ENCODE peak calls at places on chromosome 2, in four cellular contexts. B is psoas muscle, N is fibroblast of pulmonary artery, T is kidney epithelial cell. V is an unnamed sample.

GRCh38 chr2:228777855-228778355 is 493.2 kb downstream of the PID1 start:
- DNase-seq in N (no peak), T (no peak), B (no peak), V (no peak)

GRCh38 chr2:118112771-118113334 is 24.6 kb downstream of the INSIG2 start:
- DNase-seq in N (peak; percentile 64), T (peak; percentile 87), B (no peak), V (no peak)

GRCh38 chr2:105517814-105518705 is 119.2 kb upstream of the FHL2 start:
- DNase-seq in N (peak; percentile 60), B (peak; percentile 61), T (no peak), V (peak; percentile 30)

GRCh38 chr2:180925700-180926099 is 54.7 kb upstream of the UBE2E3 start:
- DNase-seq in N (no peak), T (no peak), B (no peak), V (no peak)

GRCh38 chr2:24454258-24454657 is 36.8 kb upstream of the NCOA1 start:
- DNase-seq in B (no peak), N (peak; percentile 59), T (no peak), V (no peak)

GRCh38 chr2:80454628-80455027 is 150.1 kb upstream of the LRRTM1 start:
- DNase-seq in B (peak; percentile 14), T (no peak), N (no peak), V (no peak)

GRCh38 chr2:64750817-64751285 is 97.1 kb upstream of the SERTAD2 start:
- DNase-seq in B (peak; percentile 100), T (peak; percentile 97), N (peak; percentile 100), V (peak; percentile 98)

GRCh38 chr2:12202702-12203101 is 456.3 kb downstream of the LPIN1 start:
- DNase-seq in T (no peak), B (no peak), N (peak; percentile 71), V (no peak)

GRCh38 chr2:10278029-10278762 is 24.5 kb upstream of the HPCAL1 start:
- DNase-seq in T (no peak), B (peak; percentile 75), N (peak; percentile 42), V (no peak)

GRCh38 chr2:238130696-238131628 is 7.5 kb upstream of the KLHL30 start:
- DNase-seq in B (peak; percentile 9), T (no peak), N (no peak), V (no peak)

GRCh38 chr2:189613077-189613636 is 32.6 kb upstream of the SLC40A1 start:
- DNase-seq in N (peak; percentile 98), B (no peak), T (peak; percentile 29), V (no peak)

GRCh38 chr2:100821255-100821912 is 1.4 kb downstream of the NPAS2 start:
- DNase-seq in B (no peak), T (no peak), N (peak; percentile 49), V (no peak)

DNA sequence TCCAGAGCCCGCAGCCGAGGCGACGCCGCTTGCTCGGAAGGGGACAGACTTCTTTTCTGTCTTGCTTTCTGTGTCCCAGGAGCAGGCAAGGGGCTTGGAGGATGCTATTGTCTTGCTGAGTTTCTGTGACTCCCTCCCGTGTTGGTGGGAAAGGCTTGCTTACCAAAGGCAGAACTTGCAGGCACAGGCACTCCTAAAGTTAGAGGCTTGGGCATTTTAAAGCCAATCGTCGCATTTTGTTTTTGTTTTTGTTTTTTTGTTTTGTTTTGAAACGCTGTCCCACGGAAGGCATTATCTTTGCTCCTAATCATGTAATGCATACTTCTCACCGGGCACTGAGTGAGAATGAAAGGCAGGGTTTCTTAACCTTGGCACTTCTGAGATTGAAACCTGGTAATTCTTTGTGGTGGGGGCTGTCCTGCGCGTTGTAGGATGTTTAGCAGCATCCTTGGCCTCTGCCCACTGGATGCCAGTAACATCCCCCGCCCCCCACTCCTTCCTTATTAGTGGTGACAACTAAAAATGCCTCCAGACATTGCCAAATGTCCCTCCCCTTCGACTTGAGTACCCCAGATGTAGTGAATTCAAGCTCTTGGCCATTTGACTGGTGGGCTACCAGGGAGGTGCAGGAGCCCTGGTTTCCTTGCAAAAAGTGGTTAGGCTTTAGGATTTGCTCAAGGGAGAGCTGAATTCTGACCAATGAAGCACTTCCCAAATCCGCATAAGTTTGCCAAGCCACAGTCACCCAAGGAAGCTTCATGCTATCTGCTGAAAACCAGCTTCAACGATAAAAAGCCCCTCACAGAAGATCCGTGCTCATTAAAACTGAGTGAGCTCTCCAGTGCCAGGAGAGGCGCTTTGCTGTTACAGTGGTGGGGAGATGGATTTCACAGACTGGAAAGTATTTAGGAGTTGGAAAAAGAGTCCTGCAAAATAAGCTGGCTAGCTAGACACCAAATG is 1.1 kb downstream of the ANTXR1 start:
- DNase-seq in T (no peak), B (no peak), N (peak; percentile 69), V (no peak)
- TF ChIP-seq CTCF in T (no peak), B (no peak), N (peak; percentile 14), V (no peak)

GRCh38 chr2:142170847-142171246 is 40.0 kb upstream of the LRP1B start:
- DNase-seq in T (no peak), B (no peak), N (no peak), V (no peak)

DNA sequence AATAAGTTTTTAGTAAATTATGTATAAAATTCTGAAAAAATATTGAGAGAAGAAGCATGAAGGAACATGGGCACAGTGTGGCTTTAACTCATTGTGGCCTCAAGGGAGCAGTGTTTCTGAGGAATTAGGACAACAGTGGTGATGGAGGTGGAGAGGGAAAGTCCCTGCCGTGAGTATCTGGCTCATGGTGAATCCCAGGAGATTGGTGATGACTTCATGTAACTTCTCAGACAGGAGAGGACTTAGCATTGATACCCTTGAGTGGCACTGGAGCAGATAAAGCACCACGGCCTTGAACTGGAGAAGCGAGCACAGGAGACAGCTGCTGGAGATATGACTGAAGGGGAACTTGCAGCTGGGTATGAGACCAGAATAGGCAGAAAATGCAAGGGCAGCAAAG is 35.0 kb upstream of the LRP1B start:
- DNase-seq in B (no peak), T (peak; percentile 35), N (peak; percentile 75), V (no peak)
- TF ChIP-seq CTCF in B (no peak), T (peak; percentile 56), N (peak; percentile 73), V (no peak)

GRCh38 chr2:169276045-169276444 is 86.3 kb downstream of the LRP2 start:
- DNase-seq in T (no peak), B (no peak), N (peak; percentile 6), V (no peak)
- TF ChIP-seq CTCF in T (peak; percentile 43), B (no peak), N (peak; percentile 21), V (peak; percentile 14)

GRCh38 chr2:30190637-30191036 is 40.7 kb upstream of the LBH start:
- DNase-seq in T (no peak), N (no peak), B (no peak), V (no peak)

GRCh38 chr2:30185175-30185574 is 38.4 kb downstream of the YPEL5 start:
- DNase-seq in T (no peak), B (no peak), N (peak; percentile 49), V (no peak)

GRCh38 chr2:30191831-30192271 is 39.5 kb upstream of the LBH start:
- DNase-seq in T (no peak), B (no peak), N (no peak), V (no peak)

GRCh38 chr2:30191107-30191506 is 40.2 kb upstream of the LBH start:
- DNase-seq in T (no peak), B (no peak), N (no peak), V (no peak)

DNA sequence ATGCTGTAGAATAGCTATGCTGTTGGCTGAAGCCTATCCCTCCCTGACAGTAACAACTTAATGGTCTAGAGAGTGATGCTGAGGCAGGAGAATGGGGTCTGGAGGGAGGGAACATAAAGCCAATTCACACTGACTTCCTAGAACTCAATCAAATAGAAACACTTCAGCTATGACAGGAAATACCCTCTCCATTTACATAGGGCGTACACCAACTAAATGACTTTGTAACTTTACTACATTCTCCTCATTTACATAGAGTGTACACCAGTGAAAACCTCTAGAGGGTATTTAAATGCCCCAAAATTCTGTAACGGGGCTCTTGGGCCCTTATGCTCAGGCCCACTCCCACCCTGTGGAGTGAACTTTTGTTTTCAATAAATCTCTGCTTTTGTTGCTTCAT is 41.5 kb downstream of the YPEL5 start:
- DNase-seq in B (no peak), T (no peak), N (no peak), V (no peak)
- TF ChIP-seq CTCF in B (no peak), T (no peak), N (no peak), V (no peak)

DNA sequence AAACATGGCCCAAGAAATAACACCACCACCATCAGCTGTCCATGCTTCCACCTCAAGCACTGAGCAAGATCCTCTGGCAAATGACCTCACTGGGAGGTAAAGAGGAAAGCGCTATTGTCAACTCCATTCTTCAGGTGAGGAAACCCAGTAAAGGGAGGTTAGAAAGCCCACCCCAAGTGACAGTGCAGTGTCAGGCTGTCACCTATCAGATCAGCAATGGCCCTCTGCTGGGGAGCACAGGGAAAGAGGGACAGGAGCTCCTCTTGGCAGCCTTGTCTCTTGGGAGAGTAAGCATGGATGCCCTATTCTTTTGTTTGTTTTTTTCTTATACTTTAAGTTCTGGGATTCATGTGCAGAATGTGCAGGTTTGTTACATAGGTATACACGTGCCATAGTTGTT is 104.3 kb upstream of the DAPL1 start:
- DNase-seq in N (no peak), T (no peak), B (no peak), V (no peak)
- TF ChIP-seq CTCF in N (no peak), T (no peak), B (no peak), V (no peak)

DNA sequence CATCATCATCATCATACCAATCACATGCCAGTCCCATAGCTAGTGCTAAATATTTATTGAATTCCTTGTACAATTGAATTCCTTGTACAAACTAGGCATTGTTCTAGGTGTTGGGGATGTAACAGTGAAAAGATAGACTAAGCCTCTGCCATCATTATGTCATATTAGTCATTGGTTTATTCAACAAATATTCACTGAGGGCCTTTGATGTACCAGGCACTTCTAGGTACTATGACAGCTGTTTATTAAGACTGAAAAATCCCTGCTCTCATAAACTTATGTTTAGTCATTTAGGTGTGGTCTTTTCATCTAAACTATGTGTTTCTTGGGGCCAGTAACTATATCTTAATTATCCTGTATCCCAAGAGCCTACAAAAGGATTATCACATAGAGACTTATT is 412.3 kb upstream of the ETAA1 start:
- DNase-seq in T (no peak), B (no peak), N (no peak), V (no peak)
- TF ChIP-seq CTCF in T (no peak), B (no peak), N (no peak), V (no peak)

DNA sequence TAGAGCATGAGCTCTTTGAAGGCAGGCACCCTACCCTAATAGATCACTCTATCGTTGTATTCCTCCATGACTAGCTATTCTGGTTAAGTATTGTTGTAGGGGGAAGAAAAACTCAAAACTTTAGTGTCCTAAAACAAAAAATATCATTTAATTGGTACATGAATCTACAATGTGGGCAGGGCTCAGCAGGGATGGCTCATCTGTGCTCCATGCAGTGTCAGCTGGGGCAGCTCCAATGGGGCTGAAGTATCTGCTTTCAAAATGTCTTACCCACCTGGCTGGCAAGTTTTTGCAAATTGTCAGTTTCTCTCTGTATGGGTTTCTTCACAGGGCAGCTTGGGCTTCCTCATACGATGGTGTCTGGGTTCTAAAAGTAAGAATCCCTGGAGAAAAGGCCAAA is 83.2 kb upstream of the ITGA6 start:
- DNase-seq in B (no peak), T (no peak), N (no peak), V (no peak)
- TF ChIP-seq CTCF in B (no peak), T (no peak), N (no peak), V (no peak)

DNA sequence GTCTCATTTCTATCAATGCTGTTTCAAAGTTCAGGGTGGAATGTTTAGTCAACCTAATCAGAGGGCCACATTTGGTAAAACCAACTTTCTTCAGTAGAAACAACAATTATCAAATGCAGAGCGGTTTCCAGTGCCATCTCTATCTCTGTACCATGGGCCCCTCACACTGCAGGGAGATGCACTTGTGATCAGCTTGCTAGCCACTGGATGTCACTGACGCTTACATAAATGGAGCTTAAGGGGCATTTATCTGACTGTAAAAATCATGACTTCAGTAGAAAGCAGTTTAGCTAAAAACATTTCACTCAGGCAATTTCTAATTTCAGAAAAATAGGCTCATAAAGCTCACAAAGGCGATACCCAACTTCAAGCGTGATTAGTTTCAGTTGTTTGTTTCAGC is 678.0 kb downstream of the ZEB2 start:
- DNase-seq in T (no peak), N (peak; percentile 42), B (no peak), V (no peak)
- TF ChIP-seq CTCF in T (peak; percentile 13), N (peak; percentile 9), B (no peak), V (no peak)

V was measured in thoracic aorta.